ENCODE peak calls at places on chromosomes 11 and 22, in six cellular contexts. One of them, this sample, is unnamed.

GRCh38 chr22:27154717-27155116 is 497.3 kb downstream of the MIAT start:
- DNase-seq in stimulated activated CD4-positive, alpha-beta T cell treated with anti-CD3 and anti-CD28 coated beads, Interleukin-2, amount 100 ng/mL, for 24 hours: no peak
- DNase-seq in stimulated activated CD8-positive, alpha-beta memory T cell treated with anti-CD3 and anti-CD28 coated beads, Interleukin-7, amount 100 ng/mL, for 48 hours: no peak
- DNase-seq in AG09319: no peak
- DNase-seq in pons: no peak
- DNase-seq in G401: no peak
- DNase-seq in this sample: no peak

GRCh38 chr22:46604306-46604690 is 15.9 kb upstream of the GRAMD4 start:
- DNase-seq in stimulated activated CD4-positive, alpha-beta T cell treated with anti-CD3 and anti-CD28 coated beads, Interleukin-2, amount 100 ng/mL, for 24 hours: peak; percentile 68
- DNase-seq in stimulated activated CD8-positive, alpha-beta memory T cell treated with anti-CD3 and anti-CD28 coated beads, Interleukin-7, amount 100 ng/mL, for 48 hours: no peak
- DNase-seq in AG09319: no peak
- DNase-seq in pons: peak; percentile 73
- DNase-seq in G401: no peak
- DNase-seq in this sample: peak; percentile 66

GRCh38 chr11:612961-613300 is 2.8 kb downstream of the IRF7 start:
- DNase-seq in stimulated activated CD4-positive, alpha-beta T cell treated with anti-CD3 and anti-CD28 coated beads, Interleukin-2, amount 100 ng/mL, for 24 hours: no peak
- DNase-seq in stimulated activated CD8-positive, alpha-beta memory T cell treated with anti-CD3 and anti-CD28 coated beads, Interleukin-7, amount 100 ng/mL, for 48 hours: no peak
- DNase-seq in AG09319: no peak
- DNase-seq in pons: no peak
- DNase-seq in G401: no peak
- DNase-seq in this sample: no peak

GRCh38 chr11:75518204-75518549 is 7.6 kb downstream of the GDPD5 start:
- DNase-seq in stimulated activated CD4-positive, alpha-beta T cell treated with anti-CD3 and anti-CD28 coated beads, Interleukin-2, amount 100 ng/mL, for 24 hours: no peak
- DNase-seq in stimulated activated CD8-positive, alpha-beta memory T cell treated with anti-CD3 and anti-CD28 coated beads, Interleukin-7, amount 100 ng/mL, for 48 hours: no peak
- DNase-seq in AG09319: no peak
- DNase-seq in pons: no peak
- DNase-seq in G401: no peak
- DNase-seq in this sample: no peak

GRCh38 chr11:96322775-96323642 is 20.0 kb downstream of the MAML2 start:
- DNase-seq in stimulated activated CD4-positive, alpha-beta T cell treated with anti-CD3 and anti-CD28 coated beads, Interleukin-2, amount 100 ng/mL, for 24 hours: no peak
- DNase-seq in stimulated activated CD8-positive, alpha-beta memory T cell treated with anti-CD3 and anti-CD28 coated beads, Interleukin-7, amount 100 ng/mL, for 48 hours: no peak
- DNase-seq in AG09319: no peak
- DNase-seq in pons: no peak
- DNase-seq in G401: no peak
- DNase-seq in this sample: no peak

GRCh38 chr22:49999901-50000586 is 12.5 kb downstream of the IL17REL start:
- DNase-seq in stimulated activated CD4-positive, alpha-beta T cell treated with anti-CD3 and anti-CD28 coated beads, Interleukin-2, amount 100 ng/mL, for 24 hours: no peak
- DNase-seq in stimulated activated CD8-positive, alpha-beta memory T cell treated with anti-CD3 and anti-CD28 coated beads, Interleukin-7, amount 100 ng/mL, for 48 hours: no peak
- DNase-seq in AG09319: no peak
- DNase-seq in pons: no peak
- DNase-seq in G401: no peak
- DNase-seq in this sample: no peak

GRCh38 chr11:45333506-45333971 is 47.4 kb upstream of the SYT13 start:
- DNase-seq in stimulated activated CD4-positive, alpha-beta T cell treated with anti-CD3 and anti-CD28 coated beads, Interleukin-2, amount 100 ng/mL, for 24 hours: no peak
- DNase-seq in stimulated activated CD8-positive, alpha-beta memory T cell treated with anti-CD3 and anti-CD28 coated beads, Interleukin-7, amount 100 ng/mL, for 48 hours: no peak
- DNase-seq in AG09319: no peak
- DNase-seq in pons: no peak
- DNase-seq in G401: peak; percentile 12
- DNase-seq in this sample: no peak

GRCh38 chr22:25564320-25564978 is at the start of gene GRK3:
- DNase-seq in stimulated activated CD4-positive, alpha-beta T cell treated with anti-CD3 and anti-CD28 coated beads, Interleukin-2, amount 100 ng/mL, for 24 hours: peak; percentile 62
- DNase-seq in stimulated activated CD8-positive, alpha-beta memory T cell treated with anti-CD3 and anti-CD28 coated beads, Interleukin-7, amount 100 ng/mL, for 48 hours: peak; percentile 36
- DNase-seq in AG09319: no peak
- DNase-seq in pons: peak; percentile 57
- DNase-seq in G401: peak; percentile 69
- DNase-seq in this sample: peak; percentile 79